ENCODE peak calls at places on chromosomes 3 and 15, in five cellular contexts. F is GM12891, D is GM12892, R is upper lobe of left lung, Q is A549. P is an unnamed sample.
A peak's percentile ranks its signal among the peaks of the same experiment; 100 is the strongest.

GRCh38 chr3:130692455-130692854 is 54.2 kb downstream of the PIK3R4 start:
- DNase-seq in F (no peak), D (no peak), R (no peak), Q (no peak), P (no peak)

GRCh38 chr3:154122912-154123559 is 1.8 kb downstream of the ARHGEF26 start:
- DNase-seq in F (no peak), D (no peak), R (no peak), Q (no peak), P (no peak)

GRCh38 chr15:52734329-52734728 is 55.1 kb upstream of the ATOSA start:
- DNase-seq in F (no peak), D (no peak), R (no peak), Q (no peak), P (no peak)

GRCh38 chr3:55518451-55518850 is 31.3 kb upstream of the WNT5A start:
- DNase-seq in F (no peak), D (no peak), R (no peak), Q (no peak), P (no peak)

GRCh38 chr15:75051161-75051560 is 27.8 kb downstream of the PPCDC start:
- DNase-seq in F (no peak), D (no peak), R (no peak), Q (no peak), P (no peak)

GRCh38 chr15:71709808-71710418 is 100.4 kb upstream of the NR2E3 start:
- DNase-seq in F (no peak), D (no peak), R (no peak), Q (no peak), P (no peak)

GRCh38 chr3:133049491-133049890 is 11.3 kb downstream of the TMEM108 start:
- DNase-seq in F (no peak), D (no peak), R (no peak), Q (no peak), P (no peak)

GRCh38 chr15:101062471-101063171 is 143.5 kb downstream of the LRRK1 start:
- DNase-seq in F (no peak), D (no peak), R (no peak), Q (no peak), P (peak; percentile 78)

GRCh38 chr3:139110072-139110830 is 65.6 kb upstream of the PRR23C start:
- DNase-seq in F (no peak), D (no peak), R (no peak), Q (no peak), P (no peak)

GRCh38 chr15:98131924-98132323 is 171.4 kb downstream of the ARRDC4 start:
- DNase-seq in F (no peak), D (no peak), R (no peak), Q (no peak), P (no peak)

GRCh38 chr3:12681089-12681488 is 17.2 kb upstream of the RAF1 start:
- DNase-seq in F (no peak), D (no peak), R (no peak), Q (no peak), P (no peak)

GRCh38 chr15:70538278-70538677 is 225.1 kb downstream of the UACA start:
- DNase-seq in F (no peak), D (no peak), R (no peak), Q (no peak), P (no peak)

GRCh38 chr3:196198771-196199753 is 12.1 kb downstream of the ZDHHC19 start:
- DNase-seq in F (no peak), D (no peak), R (no peak), Q (no peak), P (no peak)

GRCh38 chr15:92634641-92635272 is 20.8 kb downstream of the FAM174B start:
- DNase-seq in F (no peak), D (no peak), R (no peak), Q (no peak), P (peak; percentile 21)

GRCh38 chr15:31241888-31242287 is 84.7 kb upstream of the KLF13 start:
- DNase-seq in F (no peak), D (no peak), R (no peak), Q (no peak), P (no peak)

GRCh38 chr15:90126022-90126421 is 23.8 kb upstream of the IDH2 start:
- DNase-seq in F (no peak), D (no peak), R (no peak), Q (no peak), P (no peak)

GRCh38 chr3:12946661-12947316 is 105.4 kb upstream of the RPL32 start:
- DNase-seq in F (no peak), D (no peak), R (no peak), Q (no peak), P (no peak)

GRCh38 chr3:180764481-180764880 is 85.2 kb upstream of the CCDC39 start:
- DNase-seq in F (no peak), D (no peak), R (no peak), Q (no peak), P (no peak)

GRCh38 chr3:133827684-133828083 is 22.1 kb downstream of the SRPRB start:
- DNase-seq in F (no peak), D (no peak), R (no peak), Q (no peak), P (no peak)

GRCh38 chr3:43181202-43181910 is 75.5 kb upstream of the POMGNT2 start:
- DNase-seq in F (peak; percentile 12), D (no peak), R (peak; percentile 27), Q (no peak), P (no peak)

GRCh38 chr15:100732359-100733055 is 130.1 kb downstream of the ASB7 start:
- DNase-seq in F (no peak), D (no peak), R (no peak), Q (no peak), P (no peak)

GRCh38 chr15:84981711-84982300 is at the start of gene PDE8A:
- DNase-seq in F (peak; percentile 41), D (peak; percentile 45), R (peak; percentile 44), Q (peak; percentile 63), P (peak; percentile 91)

GRCh38 chr3:44114142-44114541 is 127.5 kb upstream of the TOPAZ1 start:
- DNase-seq in F (peak; percentile 48), D (peak; percentile 49), R (no peak), Q (no peak), P (no peak)

GRCh38 chr3:138241061-138241460 is 54.0 kb downstream of the ARMC8 start:
- DNase-seq in F (no peak), D (no peak), R (no peak), Q (no peak), P (no peak)

GRCh38 chr3:87361956-87362355 is 85.6 kb upstream of the POU1F1 start:
- DNase-seq in F (no peak), D (no peak), R (no peak), Q (no peak), P (no peak)

GRCh38 chr15:91849749-91850161 is 3.8 kb upstream of the SLCO3A1 start:
- DNase-seq in F (no peak), D (no peak), R (no peak), Q (peak; percentile 72), P (no peak)

GRCh38 chr15:64067564-64068030 is 21.3 kb upstream of the DAPK2 start:
- DNase-seq in F (peak; percentile 39), D (no peak), R (peak; percentile 59), Q (peak; percentile 80), P (peak; percentile 66)

GRCh38 chr3:140206196-140207040 is 271.4 kb downstream of the CLSTN2 start:
- DNase-seq in F (no peak), D (no peak), R (no peak), Q (no peak), P (no peak)

GRCh38 chr3:165984589-165984988 is 147.4 kb upstream of the BCHE start:
- DNase-seq in F (no peak), D (no peak), R (no peak), Q (no peak), P (no peak)

DNA sequence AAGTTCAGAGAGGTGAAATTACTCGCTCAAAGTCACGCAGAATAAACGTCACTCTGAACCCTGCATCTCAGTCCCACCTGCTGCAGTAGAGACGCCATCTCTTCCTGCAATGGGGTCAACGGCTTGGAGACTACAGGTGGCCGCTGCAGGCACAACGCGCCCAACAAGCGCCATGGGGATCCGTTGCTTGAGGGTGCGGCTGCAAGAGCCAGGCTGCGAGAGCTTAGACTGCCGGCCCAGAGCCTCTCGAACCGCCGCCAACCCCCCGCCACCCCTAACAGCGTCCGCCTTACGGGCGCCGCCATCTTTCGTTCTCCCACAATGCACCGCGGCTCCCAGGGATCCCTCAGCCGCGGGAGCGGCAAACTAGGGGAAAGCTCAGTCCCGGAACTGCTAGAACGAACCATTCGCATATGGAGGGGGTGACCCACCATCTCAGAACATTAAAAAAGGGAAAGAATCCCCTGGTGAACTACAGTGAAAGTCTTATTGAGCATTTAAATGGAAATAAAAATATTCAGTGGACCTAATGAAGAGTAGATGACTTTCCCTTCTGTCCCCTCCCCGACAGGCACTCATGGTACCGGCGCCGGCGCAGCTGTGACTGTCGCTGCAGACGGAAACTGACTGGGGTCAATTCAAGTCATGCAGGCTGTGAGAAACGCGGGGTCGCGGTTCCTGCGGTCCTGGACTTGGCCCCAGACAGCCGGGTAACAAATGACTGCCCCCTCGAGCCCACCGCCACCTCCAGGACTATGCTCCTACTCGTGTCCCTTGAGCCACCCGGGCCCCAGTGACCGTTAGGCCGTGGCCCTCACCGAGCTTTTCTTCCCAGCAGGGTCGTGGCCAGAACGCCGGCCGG is at the start of the genes MRPL46 and MRPS11:
- DNase-seq in F (peak; percentile 75), D (peak; percentile 71), R (peak; percentile 84), Q (peak; percentile 91), P (peak; percentile 83)
- TF ChIP-seq POLR2A in F (peak; percentile 89), D (peak; percentile 89), R (no peak), Q (peak; percentile 69), P (no peak)

DNA sequence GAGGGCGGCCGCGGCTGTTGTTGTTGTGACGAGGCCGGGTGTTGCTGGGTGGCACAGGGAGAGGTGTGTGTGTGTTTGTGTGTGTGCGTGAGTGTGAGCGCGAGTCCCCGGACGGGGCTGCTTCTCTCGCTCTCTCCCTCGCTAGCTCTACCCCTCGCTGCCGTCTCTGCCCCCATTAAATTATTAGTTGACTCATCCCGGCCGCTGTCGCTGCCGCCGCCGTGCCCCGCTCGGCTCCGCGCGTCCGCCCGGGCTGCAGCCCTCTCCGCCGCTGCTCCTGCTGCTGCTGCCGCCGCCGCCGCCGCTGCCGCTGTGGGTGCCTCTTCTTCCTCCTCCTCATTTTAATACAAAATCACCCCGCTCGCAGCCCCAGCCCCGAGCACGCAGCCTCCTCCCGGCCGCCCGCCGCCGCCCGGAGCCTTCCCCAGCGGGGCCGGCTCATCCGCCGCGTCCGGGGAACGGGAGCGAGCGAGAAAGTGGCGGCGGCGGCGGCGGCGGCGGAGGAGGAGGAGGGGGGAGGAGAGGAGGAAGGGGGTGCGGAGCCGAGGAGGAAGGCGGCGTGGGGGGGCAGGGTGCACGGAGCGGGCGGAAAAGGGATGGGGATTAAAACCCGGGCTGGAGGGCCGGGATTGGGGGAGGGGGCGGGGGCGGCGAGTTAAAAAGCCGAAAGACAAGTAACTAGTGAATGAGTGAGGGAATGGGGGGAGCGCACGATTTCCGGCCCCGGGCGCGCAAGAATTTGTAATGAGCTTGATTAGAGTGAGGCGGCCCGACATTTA is at the start of gene SATB1:
- DNase-seq in F (peak; percentile 10), D (no peak), R (peak; percentile 88), Q (no peak), P (peak; percentile 67)
- TF ChIP-seq POLR2A in F (no peak), D (no peak), R (no peak), Q (no peak), P (no peak)

GRCh38 chr15:73926191-73927002 is at the start of gene LOXL1:
- DNase-seq in F (no peak), D (no peak), R (peak; percentile 53), Q (no peak), P (no peak)
- TF ChIP-seq POLR2A in F (no peak), D (no peak), R (no peak), Q (no peak), P (no peak)

DNA sequence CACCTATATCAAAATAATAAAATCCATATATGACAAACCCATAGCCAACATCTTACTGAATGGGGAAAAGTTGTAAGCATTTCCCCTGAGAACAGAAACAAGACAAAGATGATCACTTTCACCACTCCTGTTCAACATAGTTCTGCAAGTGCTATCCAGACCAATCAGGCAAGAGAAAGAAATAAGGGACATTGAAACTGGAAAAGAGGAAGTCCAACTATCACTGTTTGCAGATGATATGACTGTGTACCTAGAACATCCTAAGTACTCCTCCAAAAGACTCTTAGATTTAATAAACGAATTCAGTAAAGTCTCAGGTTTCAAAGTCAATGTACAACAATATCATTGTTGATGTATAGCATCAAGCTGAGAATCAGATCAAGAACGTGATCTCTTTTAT is 35.6 kb upstream of the FGF7 start:
- DNase-seq in F (no peak), D (no peak), R (no peak), Q (no peak), P (no peak)
- TF ChIP-seq POLR2A in F (no peak), D (no peak), R (no peak), Q (no peak), P (no peak)

P was measured in lower leg skin.